ENCODE peak calls at places on chromosome 4, in ten cellular contexts. X, B, S, V, L, U, K, C, D and F are unnamed samples.

GRCh38 chr4:174873931-174874330 is 44.2 kb upstream of the ADAM29 start:
- DNase-seq in L (peak), K (no peak), V (peak), C (no peak), B (no peak), S (no peak), X (no peak), D (no peak), U (no peak), F (no peak)

GRCh38 chr4:81021995-81022394 is 8.5 kb upstream of the BMP3 start:
- DNase-seq in C (no peak), L (no peak), K (no peak), S (no peak), U (no peak), V (no peak), D (no peak), X (no peak), B (no peak), F (no peak)

GRCh38 chr4:8409271-8410065 is 31.1 kb downstream of the ACOX3 start:
- DNase-seq in C (peak), D (no peak), B (no peak), K (no peak), X (peak), U (no peak), V (peak), S (no peak), L (no peak), F (no peak)

GRCh38 chr4:93830090-93830818 is 1.7 kb downstream of the ATOH1 start:
- DNase-seq in L (no peak), S (no peak), X (no peak), V (no peak), B (no peak), K (no peak), D (no peak), C (no peak), U (no peak), F (no peak)

GRCh38 chr4:111027526-111027925 is 404.6 kb upstream of the PITX2 start:
- DNase-seq in B (no peak), K (no peak), U (no peak), V (peak), C (no peak), L (peak), D (no peak), X (no peak), S (no peak), F (no peak)

GRCh38 chr4:106208481-106209460 is 107.2 kb downstream of the TBCK start:
- DNase-seq in V (no peak), X (no peak), B (no peak), L (no peak), C (no peak), S (no peak), D (no peak), K (no peak), U (no peak), F (no peak)

GRCh38 chr4:166594326-166594946 is 639.9 kb downstream of the SPOCK3 start:
- DNase-seq in C (no peak), B (peak), L (peak), V (peak), K (peak), U (no peak), D (no peak), X (peak), S (no peak), F (peak)

GRCh38 chr4:54659213-54660144 is 1.7 kb downstream of the KIT start:
- DNase-seq in D (no peak), X (peak), U (no peak), C (no peak), S (no peak), V (peak), L (peak), B (no peak), K (no peak), F (peak)

GRCh38 chr4:139266583-139267257 is 13.3 kb downstream of the MGARP start:
- DNase-seq in U (peak), B (no peak), S (peak), L (peak), V (peak), K (peak), X (peak), C (peak), D (no peak), F (peak)

GRCh38 chr4:151690164-151690856 is 70.5 kb downstream of the GATB start:
- DNase-seq in U (no peak), V (peak), L (peak), X (no peak), B (no peak), K (no peak), D (no peak), C (no peak), S (no peak), F (no peak)

GRCh38 chr4:88585908-88586307 is 6.4 kb upstream of the HERC3 start:
- DNase-seq in D (no peak), V (no peak), S (no peak), X (no peak), K (no peak), L (no peak), U (no peak), B (no peak), C (no peak), F (no peak)

GRCh38 chr4:28357985-28358384 is 1497.3 kb downstream of the STIM2 start:
- DNase-seq in D (no peak), K (peak), S (no peak), B (no peak), U (no peak), C (no peak), V (peak), L (no peak), X (no peak), F (peak)

GRCh38 chr4:6258741-6259140 is 10.9 kb upstream of the WFS1 start:
- DNase-seq in D (no peak), K (no peak), U (no peak), B (no peak), X (no peak), C (no peak), L (no peak), V (no peak), S (no peak), F (no peak)

GRCh38 chr4:67035501-67035900 is 509.8 kb downstream of the CENPC start:
- DNase-seq in D (no peak), L (peak), X (no peak), S (no peak), B (no peak), C (no peak), K (no peak), U (no peak), V (peak), F (no peak)

GRCh38 chr4:122689972-122690371 is 42.5 kb upstream of the BBS12 start:
- DNase-seq in K (no peak), U (no peak), V (no peak), B (no peak), C (no peak), D (no peak), S (peak), L (no peak), X (no peak), F (no peak)